ENCODE peak calls at places on chromosomes 11 and 22, in six cellular contexts. G, Y, A, O, T and C are unnamed samples.

GRCh38 chr11:75338516-75339218 is 12.8 kb downstream of the ARRB1 start:
- DNase-seq in G (no peak), Y (peak), A (no peak), O (no peak), T (no peak), C (peak)

GRCh38 chr11:34770111-34770510 is 146.1 kb downstream of the APIP start:
- DNase-seq in G (no peak), Y (no peak), A (no peak), O (no peak), T (peak), C (no peak)

GRCh38 chr22:29117799-29118477 is 45.1 kb downstream of the KREMEN1 start:
- DNase-seq in G (no peak), Y (peak), A (no peak), O (no peak), T (no peak), C (peak)

GRCh38 chr11:70495351-70496310 is 97.3 kb downstream of the CTTN start:
- DNase-seq in G (no peak), Y (no peak), A (no peak), O (no peak), T (no peak), C (no peak)

GRCh38 chr11:69449320-69450063 is 32.0 kb upstream of the LINC01488 start:
- DNase-seq in G (no peak), Y (peak), A (no peak), O (no peak), T (peak), C (peak)

GRCh38 chr22:24977370-24978230 is 25.1 kb downstream of the KIAA1671 start:
- DNase-seq in G (no peak), Y (no peak), A (no peak), O (no peak), T (peak), C (peak)

GRCh38 chr11:47595967-47596366 is 1.8 kb upstream of the C1QTNF4 start:
- DNase-seq in G (no peak), Y (no peak), A (no peak), O (no peak), T (no peak), C (no peak)

GRCh38 chr11:117814766-117815261 is 9.7 kb downstream of the FXYD2 start:
- DNase-seq in G (no peak), Y (no peak), A (no peak), O (no peak), T (no peak), C (no peak)

GRCh38 chr22:47292546-47293320 is 530.3 kb downstream of the TBC1D22A start:
- DNase-seq in G (no peak), Y (no peak), A (no peak), O (no peak), T (no peak), C (no peak)

GRCh38 chr11:65439331-65440181 is 17.0 kb downstream of the NEAT1 start:
- DNase-seq in G (no peak), Y (peak), A (no peak), O (no peak), T (no peak), C (peak)

GRCh38 chr11:10096987-10097386 is 197.0 kb downstream of the SBF2 start:
- DNase-seq in G (no peak), Y (no peak), A (no peak), O (no peak), T (no peak), C (no peak)

GRCh38 chr11:135061166-135061565 is 649.1 kb upstream of the B3GAT1 start:
- DNase-seq in G (no peak), Y (no peak), A (no peak), O (no peak), T (no peak), C (no peak)

GRCh38 chr11:117866526-117866925 is 9.9 kb downstream of the FXYD6 start:
- DNase-seq in G (no peak), Y (no peak), A (no peak), O (no peak), T (no peak), C (no peak)

GRCh38 chr11:107427569-107428180 is 29.9 kb downstream of the CWF19L2 start:
- DNase-seq in G (no peak), Y (no peak), A (no peak), O (no peak), T (no peak), C (no peak)

DNA sequence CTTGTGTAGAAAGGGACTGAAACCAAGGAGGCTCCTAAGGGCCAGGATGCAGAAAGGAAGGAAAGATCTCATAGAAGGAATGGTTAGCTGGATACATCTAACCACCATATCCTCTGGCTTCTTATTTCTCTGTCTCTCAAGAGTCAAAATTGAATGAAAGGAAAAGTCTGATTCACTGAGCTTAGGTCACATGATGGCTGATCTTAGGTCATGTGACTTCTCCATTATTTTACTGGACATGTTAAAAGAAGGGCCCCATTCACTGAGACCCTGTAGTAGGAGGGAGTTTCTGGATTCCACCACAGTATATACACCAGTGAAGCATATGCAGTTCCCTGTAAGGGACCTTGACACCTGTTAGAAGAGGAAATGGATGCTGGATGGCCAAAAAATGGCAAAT is 516.6 kb downstream of the NELL1 start:
- DNase-seq in G (no peak), Y (no peak), A (no peak), O (no peak), T (no peak), C (no peak)
- H2AFZ ChIP-seq in G (no peak), Y (no peak), A (peak), O (no peak), T (no peak), C (no peak)

GRCh38 chr22:50696799-50697561 is 24.4 kb downstream of the SHANK3 start:
- DNase-seq in G (peak), Y (no peak), A (peak), O (no peak), T (no peak), C (peak)
- H3K9ac ChIP-seq in G (no peak), Y (peak), A (peak), O (no peak), T (no peak), C (peak)

GRCh38 chr11:123616505-123617198 is 37.8 kb downstream of the SCN3B start:
- DNase-seq in G (no peak), Y (peak), A (no peak), O (no peak), T (no peak), C (peak)
- H3K14ac ChIP-seq in G (no peak), Y (no peak), A (no peak), O (no peak), T (no peak), C (no peak)

DNA sequence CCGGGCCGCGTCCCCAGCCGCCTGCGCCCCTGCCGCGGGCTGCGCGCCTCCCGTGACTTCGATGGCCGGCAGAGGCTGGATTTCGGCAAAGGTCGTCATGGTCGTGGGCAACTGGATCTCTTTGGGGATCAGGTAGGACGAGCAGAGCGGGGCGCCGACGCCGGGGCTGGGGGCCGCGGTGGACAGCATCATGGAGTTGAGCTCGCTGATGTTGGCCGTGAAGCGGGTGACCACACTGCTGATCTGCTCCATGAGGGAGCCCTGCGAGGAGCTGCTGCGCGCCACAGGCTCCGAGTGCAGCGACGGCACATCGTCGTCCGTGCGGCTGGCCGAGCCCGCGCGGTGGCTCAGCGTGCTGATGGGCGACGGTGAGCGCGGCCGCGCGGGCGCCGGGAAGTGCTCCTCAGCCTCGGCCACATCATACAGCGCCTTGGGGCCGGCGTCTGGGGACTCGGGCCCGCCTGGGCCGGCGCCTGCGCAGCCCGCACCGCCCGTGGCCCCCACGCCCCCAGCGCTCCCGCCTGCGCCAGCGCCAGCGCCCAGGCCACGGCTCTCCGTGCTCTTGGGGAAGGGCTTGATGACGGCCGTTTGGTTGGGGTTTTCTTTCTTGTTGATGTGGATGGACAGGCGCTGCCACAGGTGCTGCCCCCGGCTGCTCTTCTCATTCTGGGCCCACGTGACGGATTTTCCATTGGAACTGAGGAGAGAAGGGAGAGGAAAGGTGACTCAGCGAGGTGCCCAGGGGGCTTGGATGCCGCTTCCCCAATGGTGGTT is 171.5 kb upstream of the CTSC start:
- DNase-seq in G (peak), Y (no peak), A (no peak), O (no peak), T (no peak), C (peak)
- H2AFZ ChIP-seq in G (no peak), Y (peak), A (no peak), O (peak), T (peak), C (peak)

DNA sequence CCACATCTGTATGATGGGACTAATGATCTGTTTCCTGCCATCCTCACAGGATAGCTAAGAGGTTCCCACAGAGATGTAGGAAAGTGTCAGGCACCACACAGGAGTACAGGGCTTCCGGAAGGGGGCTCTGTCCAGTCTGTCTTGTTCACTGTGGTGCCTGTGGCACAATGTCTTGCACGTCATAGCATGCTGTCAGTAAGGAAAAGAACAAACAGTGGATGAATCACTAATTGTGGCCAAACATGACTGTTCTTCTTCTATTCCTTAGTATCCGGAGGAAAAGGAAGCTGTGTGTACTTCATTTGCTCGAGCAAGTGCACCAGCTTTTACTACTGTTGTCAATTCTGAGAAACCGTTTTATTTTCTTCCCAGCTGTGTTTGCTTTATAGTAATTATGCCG is 73.4 kb upstream of the YWHAH start:
- DNase-seq in G (no peak), Y (peak), A (no peak), O (no peak), T (no peak), C (peak)
- H3K9ac ChIP-seq in G (no peak), Y (no peak), A (no peak), O (no peak), T (no peak), C (no peak)

GRCh38 chr11:79623375-79623774 is 182.5 kb upstream of the TENM4 start:
- DNase-seq in G (no peak), Y (no peak), A (no peak), O (no peak), T (no peak), C (no peak)
- H3K14ac ChIP-seq in G (no peak), Y (no peak), A (no peak), O (no peak), T (no peak), C (no peak)

GRCh38 chr11:11311169-11311568 is 41.9 kb downstream of the CSNK2A3 start:
- DNase-seq in G (no peak), Y (no peak), A (no peak), O (no peak), T (no peak), C (no peak)

GRCh38 chr11:11313426-11313825 is 39.6 kb downstream of the CSNK2A3 start:
- DNase-seq in G (no peak), Y (peak), A (no peak), O (no peak), T (peak), C (peak)

GRCh38 chr11:11316651-11317050 is 36.4 kb downstream of the CSNK2A3 start:
- DNase-seq in G (no peak), Y (no peak), A (no peak), O (no peak), T (no peak), C (no peak)

GRCh38 chr11:11312738-11313137 is 40.3 kb downstream of the CSNK2A3 start:
- DNase-seq in G (no peak), Y (no peak), A (no peak), O (no peak), T (no peak), C (no peak)

DNA sequence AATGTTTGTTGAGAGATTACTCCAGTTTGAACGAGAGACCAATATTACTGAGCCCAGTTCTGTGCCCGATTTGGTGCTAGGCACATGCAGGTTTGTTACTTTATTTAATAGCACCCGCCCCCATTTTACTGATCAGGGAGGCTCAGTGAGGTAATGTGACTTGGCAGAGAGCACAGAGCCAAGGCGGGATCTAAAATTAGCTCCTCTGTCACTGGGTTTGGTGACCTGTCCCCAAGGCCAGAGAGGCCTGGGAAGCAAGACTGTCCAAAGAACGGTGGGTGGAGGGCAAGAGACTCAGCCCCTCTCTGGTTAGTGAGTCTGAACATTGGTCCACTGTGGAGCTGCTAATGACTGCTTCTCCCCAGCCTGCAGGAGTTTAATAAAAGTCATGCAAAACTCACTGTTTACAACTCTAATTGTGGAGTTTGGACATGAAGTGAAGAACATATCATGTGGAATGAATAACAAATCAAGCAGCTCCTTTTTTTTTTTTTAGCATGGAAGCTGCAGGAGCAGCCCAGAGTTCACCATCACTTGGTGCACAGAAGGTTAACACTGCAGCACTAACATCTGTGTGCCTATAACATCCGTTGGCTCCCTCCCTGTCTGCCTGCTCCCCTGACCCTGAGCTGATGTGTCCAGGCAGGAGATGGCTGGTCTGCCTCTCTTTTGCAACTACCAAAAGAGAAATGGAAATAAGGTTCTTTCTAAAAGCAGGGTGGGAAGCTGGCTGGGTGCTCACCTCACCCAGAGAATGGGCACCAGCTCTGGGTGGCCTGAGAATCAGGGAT is 39.0 kb downstream of the CSNK2A3 start:
- DNase-seq in G (no peak), Y (no peak), A (no peak), O (no peak), T (no peak), C (no peak)
- H2AFZ ChIP-seq in G (no peak), Y (no peak), A (no peak), O (no peak), T (no peak), C (no peak)